ENCODE peak calls at places on chromosomes 2 and 18, in seven cellular contexts. C is GM23248, H is neural progenitor cell, M is endothelial cell of umbilical vein, Y is MM.1S, X is K562, N is mammary epithelial cell. Z is an unnamed sample.
A peak's percentile ranks its signal among the peaks of the same experiment; 100 is the strongest.

GRCh38 chr2:218230882-218231281 is 13.9 kb downstream of the ARPC2 start:
- DNase-seq in C (peak; percentile 65), Y (peak; percentile 41), M (no peak), H (no peak), N (peak; percentile 48), X (peak; percentile 59), Z (no peak)

GRCh38 chr2:176669398-176670174 is 400.3 kb downstream of the MTX2 start:
- DNase-seq in C (peak; percentile 32), X (no peak), Y (peak; percentile 37), N (no peak), H (no peak), M (peak; percentile 13), Z (no peak)

GRCh38 chr18:60413944-60414547 is 41.5 kb upstream of the MC4R start:
- DNase-seq in M (no peak), X (no peak), N (peak; percentile 1), H (peak; percentile 41), C (peak; percentile 30), Y (no peak), Z (no peak)

GRCh38 chr2:64392514-64392913 is 61.4 kb upstream of the LGALSL start:
- DNase-seq in X (no peak), C (no peak), N (no peak), M (no peak), Y (no peak), H (no peak), Z (no peak)

GRCh38 chr2:65055427-65056214 is 595 bp upstream of the CEP68 start:
- DNase-seq in Y (peak; percentile 79), H (no peak), N (no peak), C (no peak), X (no peak), M (no peak), Z (no peak)

GRCh38 chr2:231925303-231926179 is 655 bp downstream of the NPPC start:
- DNase-seq in Y (peak; percentile 78), H (peak; percentile 95), X (peak; percentile 84), M (peak; percentile 76), C (peak; percentile 92), N (peak; percentile 66), Z (no peak)

GRCh38 chr2:98514879-98515570 is 70.4 kb downstream of the INPP4A start:
- DNase-seq in C (peak; percentile 74), M (peak; percentile 18), X (peak; percentile 29), Y (peak; percentile 72), N (peak; percentile 15), H (no peak), Z (no peak)

GRCh38 chr18:51330148-51330547 is 132.7 kb upstream of the MEX3C start:
- DNase-seq in H (no peak), Y (no peak), M (no peak), C (no peak), X (no peak), N (peak; percentile 78), Z (peak; percentile 89)

GRCh38 chr2:197090713-197091367 is 164.3 kb upstream of the PGAP1 start:
- DNase-seq in C (no peak), H (no peak), Y (no peak), N (no peak), X (no peak), M (no peak), Z (no peak)

GRCh38 chr2:88197732-88198131 is 27.6 kb downstream of the THNSL2 start:
- DNase-seq in M (no peak), H (no peak), Y (no peak), C (no peak), X (no peak), N (no peak), Z (no peak)

GRCh38 chr2:199064201-199064600 is 393.5 kb downstream of the SATB2 start:
- DNase-seq in N (no peak), Y (no peak), M (no peak), X (no peak), C (no peak), H (no peak), Z (no peak)

GRCh38 chr18:61896767-61897166 is 4.0 kb upstream of the RNF152 start:
- DNase-seq in N (peak; percentile 98), X (no peak), M (peak; percentile 64), H (peak; percentile 83), Y (no peak), C (peak; percentile 73), Z (no peak)

GRCh38 chr18:3111523-3112240 is 98.7 kb upstream of the LPIN2 start:
- DNase-seq in X (peak; percentile 28), C (no peak), H (no peak), N (no peak), M (no peak), Y (no peak), Z (no peak)

GRCh38 chr2:119465687-119466086 is 34.0 kb downstream of the TMEM37 start:
- DNase-seq in M (no peak), H (no peak), N (no peak), Y (no peak), X (no peak), C (no peak), Z (no peak)

GRCh38 chr2:215553946-215554345 is 118.1 kb upstream of the FN1 start:
- DNase-seq in C (no peak), Y (no peak), H (no peak), N (no peak), X (peak; percentile 14), M (no peak), Z (no peak)

GRCh38 chr2:48116518-48116917 is 210.2 kb upstream of the FBXO11 start:
- DNase-seq in H (no peak), N (no peak), C (no peak), M (no peak), Y (no peak), X (no peak), Z (no peak)

GRCh38 chr2:12915792-12916191 is 199.1 kb downstream of the TRIB2 start:
- DNase-seq in N (no peak), C (peak; percentile 78), H (no peak), X (no peak), M (no peak), Y (no peak), Z (no peak)

GRCh38 chr2:128372621-128373341 is 54.1 kb upstream of the HS6ST1 start:
- DNase-seq in C (no peak), M (no peak), H (no peak), X (no peak), Y (no peak), N (no peak), Z (no peak)

GRCh38 chr2:63665806-63666205 is 77.0 kb downstream of the MDH1 start:
- DNase-seq in Y (no peak), C (peak; percentile 86), H (no peak), X (no peak), N (peak; percentile 27), M (no peak), Z (peak; percentile 42)

GRCh38 chr2:11389551-11390528 is 45.4 kb upstream of the ROCK2 start:
- DNase-seq in M (peak; percentile 62), N (peak; percentile 41), C (peak; percentile 5), Y (no peak), H (no peak), X (no peak), Z (no peak)

GRCh38 chr2:36963734-36964133 is 2.6 kb downstream of the STRN start:
- DNase-seq in H (no peak), X (no peak), N (no peak), C (no peak), Y (no peak), M (no peak), Z (no peak)
- H3K4me3 ChIP-seq in H (no peak overlapping the region), X (no peak overlapping the region), N (no peak overlapping the region), C (no peak overlapping the region), Y (no peak overlapping the region), M (no peak overlapping the region), Z (no peak overlapping the region)

GRCh38 chr2:130963849-130964793 is 127.4 kb downstream of the ARHGEF4 start:
- DNase-seq in N (no peak), M (no peak), C (peak; percentile 46), X (peak; percentile 35), H (peak; percentile 85), Y (no peak), Z (no peak)
- TF ChIP-seq EZH2 in N (no peak), M (peak; percentile 79), C (peak; percentile 86), X (no peak), H (peak; percentile 87), Y (no peak), Z (no peak)

GRCh38 chr2:133769036-133769435 is 200.8 kb upstream of the NCKAP5 start:
- DNase-seq in H (no peak), C (no peak), N (no peak), M (no peak), Y (no peak), X (no peak), Z (no peak)

GRCh38 chr2:133766164-133766832 is 198.0 kb upstream of the NCKAP5 start:
- DNase-seq in M (no peak), N (no peak), C (no peak), Y (no peak), X (no peak), H (no peak), Z (no peak)

GRCh38 chr2:133760366-133760765 is 192.1 kb upstream of the NCKAP5 start:
- DNase-seq in N (no peak), C (no peak), Y (no peak), H (no peak), M (no peak), X (no peak), Z (no peak)

GRCh38 chr2:133768261-133769021 is 200.2 kb upstream of the NCKAP5 start:
- DNase-seq in N (peak; percentile 48), X (no peak), C (no peak), M (no peak), Y (no peak), H (no peak), Z (no peak)

GRCh38 chr2:133765693-133766092 is 197.4 kb upstream of the NCKAP5 start:
- DNase-seq in N (no peak), C (no peak), Y (no peak), M (no peak), H (no peak), X (no peak), Z (no peak)
- H3K9ac ChIP-seq in N (no peak overlapping the region), C (no peak overlapping the region), Y (no peak overlapping the region), M (no peak overlapping the region), H (no peak overlapping the region), X (no peak overlapping the region), Z (no peak overlapping the region)

GRCh38 chr18:76824136-76824676 is 1.8 kb downstream of the ZNF236 start:
- DNase-seq in M (no peak), X (no peak), H (no peak), C (no peak), N (no peak), Y (no peak), Z (no peak)

GRCh38 chr18:76823166-76823539 is 796 bp downstream of the ZNF236 start:
- DNase-seq in Y (no peak), M (no peak), N (no peak), H (no peak), C (no peak), X (no peak), Z (no peak)

GRCh38 chr18:76824754-76825153 is 2.4 kb downstream of the ZNF236 start:
- DNase-seq in M (no peak), X (no peak), N (no peak), C (no peak), H (no peak), Y (no peak), Z (no peak)

GRCh38 chr18:76822510-76823165 is at the start of gene ZNF236:
- DNase-seq in X (peak; percentile 74), M (peak; percentile 44), C (peak; percentile 89), Y (peak; percentile 71), N (peak; percentile 67), H (peak; percentile 93), Z (no peak)

GRCh38 chr18:76823574-76823973 is 1.2 kb downstream of the ZNF236 start:
- DNase-seq in Y (no peak), X (peak; percentile 67), M (no peak), N (no peak), H (peak; percentile 67), C (peak; percentile 39), Z (no peak)
- H3K4me3 ChIP-seq in Y (peak overlapping the region; percentile 79), X (peak overlapping the region; percentile 67), M (peak overlapping the region; percentile 54), N (peak overlapping the region; percentile 49), H (peak overlapping the region; percentile 74), C (peak overlapping the region; percentile 81), Z (peak overlapping the region; percentile 76)

GRCh38 chr2:240191001-240191400 is 50.5 kb upstream of the OTOS start:
- DNase-seq in Y (no peak), X (no peak), H (no peak), C (no peak), M (no peak), N (no peak), Z (no peak)
- TF ChIP-seq EZH2 in Y (no peak), X (no peak), H (no peak), C (no peak), M (no peak), N (no peak), Z (no peak)

Z was measured in SK-N-MC.